ENCODE peak calls at places on chromosomes 7 and 10, in four cellular contexts. One of them, this sample, is unnamed.

GRCh38 chr10:72058989-72059842 is 29.1 kb downstream of the SPOCK2 start:
- DNase-seq in head of caudate nucleus: no peak
- DNase-seq in activated T-helper 1 cell treated with anti-CD3 and anti-CD28 coated beads, Interleukin-12 subunit alpha, Interleukin-12 subunit beta, Interleukin-2, Interleukin-4 antibody, amounts not matched to agents 30 ng/mL and 10 ng/mL and 1 ng/mL, durations not matched to agents 14 hours and 24 hours and 36 hours: no peak
- DNase-seq in GM03348: no peak
- DNase-seq in this sample: no peak

GRCh38 chr7:66522518-66522917 is 106.2 kb upstream of the KCTD7 start:
- DNase-seq in head of caudate nucleus: peak
- DNase-seq in activated T-helper 1 cell treated with anti-CD3 and anti-CD28 coated beads, Interleukin-12 subunit alpha, Interleukin-12 subunit beta, Interleukin-2, Interleukin-4 antibody, amounts not matched to agents 30 ng/mL and 10 ng/mL and 1 ng/mL, durations not matched to agents 14 hours and 24 hours and 36 hours: no peak
- DNase-seq in GM03348: peak
- DNase-seq in this sample: no peak

GRCh38 chr10:100654835-100655759 is 90.3 kb upstream of the PAX2 start:
- DNase-seq in head of caudate nucleus: no peak
- DNase-seq in activated T-helper 1 cell treated with anti-CD3 and anti-CD28 coated beads, Interleukin-12 subunit alpha, Interleukin-12 subunit beta, Interleukin-2, Interleukin-4 antibody, amounts not matched to agents 30 ng/mL and 10 ng/mL and 1 ng/mL, durations not matched to agents 14 hours and 24 hours and 36 hours: no peak
- DNase-seq in GM03348: no peak
- DNase-seq in this sample: no peak

GRCh38 chr10:101273736-101274135 is 44.5 kb upstream of the LBX1 start:
- DNase-seq in head of caudate nucleus: no peak
- DNase-seq in activated T-helper 1 cell treated with anti-CD3 and anti-CD28 coated beads, Interleukin-12 subunit alpha, Interleukin-12 subunit beta, Interleukin-2, Interleukin-4 antibody, amounts not matched to agents 30 ng/mL and 10 ng/mL and 1 ng/mL, durations not matched to agents 14 hours and 24 hours and 36 hours: no peak
- DNase-seq in GM03348: no peak
- DNase-seq in this sample: no peak

GRCh38 chr10:712089-712488 is 22.6 kb upstream of the DIP2C start:
- DNase-seq in head of caudate nucleus: no peak
- DNase-seq in activated T-helper 1 cell treated with anti-CD3 and anti-CD28 coated beads, Interleukin-12 subunit alpha, Interleukin-12 subunit beta, Interleukin-2, Interleukin-4 antibody, amounts not matched to agents 30 ng/mL and 10 ng/mL and 1 ng/mL, durations not matched to agents 14 hours and 24 hours and 36 hours: no peak
- DNase-seq in GM03348: no peak
- DNase-seq in this sample: no peak

GRCh38 chr7:159060440-159060839 is 84.2 kb downstream of the VIPR2 start:
- DNase-seq in head of caudate nucleus: no peak
- DNase-seq in activated T-helper 1 cell treated with anti-CD3 and anti-CD28 coated beads, Interleukin-12 subunit alpha, Interleukin-12 subunit beta, Interleukin-2, Interleukin-4 antibody, amounts not matched to agents 30 ng/mL and 10 ng/mL and 1 ng/mL, durations not matched to agents 14 hours and 24 hours and 36 hours: no peak
- DNase-seq in GM03348: no peak
- DNase-seq in this sample: no peak

GRCh38 chr7:13017881-13018280 is 330.4 kb downstream of the ARL4A start:
- DNase-seq in head of caudate nucleus: no peak
- DNase-seq in activated T-helper 1 cell treated with anti-CD3 and anti-CD28 coated beads, Interleukin-12 subunit alpha, Interleukin-12 subunit beta, Interleukin-2, Interleukin-4 antibody, amounts not matched to agents 30 ng/mL and 10 ng/mL and 1 ng/mL, durations not matched to agents 14 hours and 24 hours and 36 hours: no peak
- DNase-seq in GM03348: no peak
- DNase-seq in this sample: no peak

GRCh38 chr7:6403907-6404306 is 43.8 kb downstream of the DAGLB start:
- DNase-seq in head of caudate nucleus: no peak
- DNase-seq in activated T-helper 1 cell treated with anti-CD3 and anti-CD28 coated beads, Interleukin-12 subunit alpha, Interleukin-12 subunit beta, Interleukin-2, Interleukin-4 antibody, amounts not matched to agents 30 ng/mL and 10 ng/mL and 1 ng/mL, durations not matched to agents 14 hours and 24 hours and 36 hours: no peak
- DNase-seq in GM03348: no peak
- DNase-seq in this sample: no peak

GRCh38 chr10:95281206-95281605 is 9.6 kb downstream of the PDLIM1 start:
- DNase-seq in head of caudate nucleus: no peak
- DNase-seq in activated T-helper 1 cell treated with anti-CD3 and anti-CD28 coated beads, Interleukin-12 subunit alpha, Interleukin-12 subunit beta, Interleukin-2, Interleukin-4 antibody, amounts not matched to agents 30 ng/mL and 10 ng/mL and 1 ng/mL, durations not matched to agents 14 hours and 24 hours and 36 hours: no peak
- DNase-seq in GM03348: no peak
- DNase-seq in this sample: no peak

GRCh38 chr10:47055386-47056382 is 144.5 kb downstream of the PTPN20 start:
- DNase-seq in head of caudate nucleus: no peak
- DNase-seq in activated T-helper 1 cell treated with anti-CD3 and anti-CD28 coated beads, Interleukin-12 subunit alpha, Interleukin-12 subunit beta, Interleukin-2, Interleukin-4 antibody, amounts not matched to agents 30 ng/mL and 10 ng/mL and 1 ng/mL, durations not matched to agents 14 hours and 24 hours and 36 hours: no peak
- DNase-seq in GM03348: no peak
- DNase-seq in this sample: no peak

GRCh38 chr7:156308976-156309620 is 331.5 kb upstream of the RNF32 start:
- DNase-seq in head of caudate nucleus: peak
- DNase-seq in activated T-helper 1 cell treated with anti-CD3 and anti-CD28 coated beads, Interleukin-12 subunit alpha, Interleukin-12 subunit beta, Interleukin-2, Interleukin-4 antibody, amounts not matched to agents 30 ng/mL and 10 ng/mL and 1 ng/mL, durations not matched to agents 14 hours and 24 hours and 36 hours: no peak
- DNase-seq in GM03348: no peak
- DNase-seq in this sample: no peak

GRCh38 chr10:11846542-11846941 is 23.4 kb downstream of the PROSER2 start:
- DNase-seq in head of caudate nucleus: no peak
- DNase-seq in activated T-helper 1 cell treated with anti-CD3 and anti-CD28 coated beads, Interleukin-12 subunit alpha, Interleukin-12 subunit beta, Interleukin-2, Interleukin-4 antibody, amounts not matched to agents 30 ng/mL and 10 ng/mL and 1 ng/mL, durations not matched to agents 14 hours and 24 hours and 36 hours: no peak
- DNase-seq in GM03348: no peak
- DNase-seq in this sample: no peak

GRCh38 chr10:131937832-131938231 is 37.0 kb downstream of the PPP2R2D start:
- DNase-seq in head of caudate nucleus: no peak
- DNase-seq in activated T-helper 1 cell treated with anti-CD3 and anti-CD28 coated beads, Interleukin-12 subunit alpha, Interleukin-12 subunit beta, Interleukin-2, Interleukin-4 antibody, amounts not matched to agents 30 ng/mL and 10 ng/mL and 1 ng/mL, durations not matched to agents 14 hours and 24 hours and 36 hours: no peak
- DNase-seq in GM03348: no peak
- DNase-seq in this sample: no peak

GRCh38 chr10:71132321-71132810 is 80.0 kb upstream of the UNC5B start:
- DNase-seq in head of caudate nucleus: no peak
- DNase-seq in activated T-helper 1 cell treated with anti-CD3 and anti-CD28 coated beads, Interleukin-12 subunit alpha, Interleukin-12 subunit beta, Interleukin-2, Interleukin-4 antibody, amounts not matched to agents 30 ng/mL and 10 ng/mL and 1 ng/mL, durations not matched to agents 14 hours and 24 hours and 36 hours: no peak
- DNase-seq in GM03348: no peak
- DNase-seq in this sample: no peak

GRCh38 chr7:140533394-140533872 is 54.1 kb upstream of the MKRN1 start:
- DNase-seq in head of caudate nucleus: no peak
- DNase-seq in activated T-helper 1 cell treated with anti-CD3 and anti-CD28 coated beads, Interleukin-12 subunit alpha, Interleukin-12 subunit beta, Interleukin-2, Interleukin-4 antibody, amounts not matched to agents 30 ng/mL and 10 ng/mL and 1 ng/mL, durations not matched to agents 14 hours and 24 hours and 36 hours: no peak
- DNase-seq in GM03348: no peak
- DNase-seq in this sample: no peak

GRCh38 chr10:26439436-26440090 is 1.4 kb downstream of the APBB1IP start:
- DNase-seq in head of caudate nucleus: no peak
- DNase-seq in activated T-helper 1 cell treated with anti-CD3 and anti-CD28 coated beads, Interleukin-12 subunit alpha, Interleukin-12 subunit beta, Interleukin-2, Interleukin-4 antibody, amounts not matched to agents 30 ng/mL and 10 ng/mL and 1 ng/mL, durations not matched to agents 14 hours and 24 hours and 36 hours: no peak
- DNase-seq in GM03348: peak
- DNase-seq in this sample: no peak

GRCh38 chr10:79929409-79929904 is 19.4 kb downstream of the SFTPD start:
- DNase-seq in head of caudate nucleus: peak
- DNase-seq in activated T-helper 1 cell treated with anti-CD3 and anti-CD28 coated beads, Interleukin-12 subunit alpha, Interleukin-12 subunit beta, Interleukin-2, Interleukin-4 antibody, amounts not matched to agents 30 ng/mL and 10 ng/mL and 1 ng/mL, durations not matched to agents 14 hours and 24 hours and 36 hours: peak
- DNase-seq in GM03348: peak
- DNase-seq in this sample: peak

GRCh38 chr7:98990356-98990755 is 112.0 kb downstream of the TRRAP start:
- DNase-seq in head of caudate nucleus: no peak
- DNase-seq in activated T-helper 1 cell treated with anti-CD3 and anti-CD28 coated beads, Interleukin-12 subunit alpha, Interleukin-12 subunit beta, Interleukin-2, Interleukin-4 antibody, amounts not matched to agents 30 ng/mL and 10 ng/mL and 1 ng/mL, durations not matched to agents 14 hours and 24 hours and 36 hours: no peak
- DNase-seq in GM03348: no peak
- DNase-seq in this sample: no peak

GRCh38 chr10:73076361-73077183 is 20.1 kb downstream of the P4HA1 start:
- DNase-seq in head of caudate nucleus: peak
- DNase-seq in activated T-helper 1 cell treated with anti-CD3 and anti-CD28 coated beads, Interleukin-12 subunit alpha, Interleukin-12 subunit beta, Interleukin-2, Interleukin-4 antibody, amounts not matched to agents 30 ng/mL and 10 ng/mL and 1 ng/mL, durations not matched to agents 14 hours and 24 hours and 36 hours: no peak
- DNase-seq in GM03348: peak
- DNase-seq in this sample: no peak

GRCh38 chr7:43211276-43211675 is 98.8 kb downstream of the HECW1 start:
- DNase-seq in head of caudate nucleus: no peak
- DNase-seq in activated T-helper 1 cell treated with anti-CD3 and anti-CD28 coated beads, Interleukin-12 subunit alpha, Interleukin-12 subunit beta, Interleukin-2, Interleukin-4 antibody, amounts not matched to agents 30 ng/mL and 10 ng/mL and 1 ng/mL, durations not matched to agents 14 hours and 24 hours and 36 hours: no peak
- DNase-seq in GM03348: no peak
- DNase-seq in this sample: no peak

GRCh38 chr7:151080091-151080521 is 503 bp downstream of the FASTK start:
- DNase-seq in head of caudate nucleus: peak
- DNase-seq in activated T-helper 1 cell treated with anti-CD3 and anti-CD28 coated beads, Interleukin-12 subunit alpha, Interleukin-12 subunit beta, Interleukin-2, Interleukin-4 antibody, amounts not matched to agents 30 ng/mL and 10 ng/mL and 1 ng/mL, durations not matched to agents 14 hours and 24 hours and 36 hours: no peak
- DNase-seq in GM03348: peak
- DNase-seq in this sample: no peak

GRCh38 chr10:97854735-97855134 is 5.1 kb downstream of the GOLGA7B start:
- DNase-seq in head of caudate nucleus: no peak
- DNase-seq in activated T-helper 1 cell treated with anti-CD3 and anti-CD28 coated beads, Interleukin-12 subunit alpha, Interleukin-12 subunit beta, Interleukin-2, Interleukin-4 antibody, amounts not matched to agents 30 ng/mL and 10 ng/mL and 1 ng/mL, durations not matched to agents 14 hours and 24 hours and 36 hours: no peak
- DNase-seq in GM03348: no peak
- DNase-seq in this sample: no peak

GRCh38 chr10:88012627-88013026 is 149.2 kb downstream of the PTEN start:
- DNase-seq in head of caudate nucleus: no peak
- DNase-seq in activated T-helper 1 cell treated with anti-CD3 and anti-CD28 coated beads, Interleukin-12 subunit alpha, Interleukin-12 subunit beta, Interleukin-2, Interleukin-4 antibody, amounts not matched to agents 30 ng/mL and 10 ng/mL and 1 ng/mL, durations not matched to agents 14 hours and 24 hours and 36 hours: no peak
- DNase-seq in GM03348: no peak
- DNase-seq in this sample: no peak

GRCh38 chr10:46547331-46547880 is 9.1 kb downstream of the GPRIN2 start:
- DNase-seq in head of caudate nucleus: no peak
- DNase-seq in activated T-helper 1 cell treated with anti-CD3 and anti-CD28 coated beads, Interleukin-12 subunit alpha, Interleukin-12 subunit beta, Interleukin-2, Interleukin-4 antibody, amounts not matched to agents 30 ng/mL and 10 ng/mL and 1 ng/mL, durations not matched to agents 14 hours and 24 hours and 36 hours: no peak
- DNase-seq in GM03348: no peak
- DNase-seq in this sample: peak

GRCh38 chr10:11773777-11774441 is 31.7 kb downstream of the ECHDC3 start:
- DNase-seq in head of caudate nucleus: no peak
- DNase-seq in activated T-helper 1 cell treated with anti-CD3 and anti-CD28 coated beads, Interleukin-12 subunit alpha, Interleukin-12 subunit beta, Interleukin-2, Interleukin-4 antibody, amounts not matched to agents 30 ng/mL and 10 ng/mL and 1 ng/mL, durations not matched to agents 14 hours and 24 hours and 36 hours: no peak
- DNase-seq in GM03348: no peak
- DNase-seq in this sample: no peak

GRCh38 chr7:123580406-123581161 is 21.0 kb upstream of the ASB15 start:
- DNase-seq in head of caudate nucleus: peak
- DNase-seq in activated T-helper 1 cell treated with anti-CD3 and anti-CD28 coated beads, Interleukin-12 subunit alpha, Interleukin-12 subunit beta, Interleukin-2, Interleukin-4 antibody, amounts not matched to agents 30 ng/mL and 10 ng/mL and 1 ng/mL, durations not matched to agents 14 hours and 24 hours and 36 hours: no peak
- DNase-seq in GM03348: peak
- DNase-seq in this sample: no peak

GRCh38 chr10:8674230-8674629 is 619.7 kb downstream of the GATA3 start:
- DNase-seq in head of caudate nucleus: no peak
- DNase-seq in activated T-helper 1 cell treated with anti-CD3 and anti-CD28 coated beads, Interleukin-12 subunit alpha, Interleukin-12 subunit beta, Interleukin-2, Interleukin-4 antibody, amounts not matched to agents 30 ng/mL and 10 ng/mL and 1 ng/mL, durations not matched to agents 14 hours and 24 hours and 36 hours: no peak
- DNase-seq in GM03348: no peak
- DNase-seq in this sample: no peak

GRCh38 chr7:126804604-126805003 is 448.1 kb downstream of the GRM8 start:
- DNase-seq in head of caudate nucleus: no peak
- DNase-seq in activated T-helper 1 cell treated with anti-CD3 and anti-CD28 coated beads, Interleukin-12 subunit alpha, Interleukin-12 subunit beta, Interleukin-2, Interleukin-4 antibody, amounts not matched to agents 30 ng/mL and 10 ng/mL and 1 ng/mL, durations not matched to agents 14 hours and 24 hours and 36 hours: no peak
- DNase-seq in GM03348: no peak
- DNase-seq in this sample: no peak

GRCh38 chr7:90232440-90232839 is 12.5 kb upstream of the CFAP69 start:
- DNase-seq in head of caudate nucleus: no peak
- DNase-seq in activated T-helper 1 cell treated with anti-CD3 and anti-CD28 coated beads, Interleukin-12 subunit alpha, Interleukin-12 subunit beta, Interleukin-2, Interleukin-4 antibody, amounts not matched to agents 30 ng/mL and 10 ng/mL and 1 ng/mL, durations not matched to agents 14 hours and 24 hours and 36 hours: no peak
- DNase-seq in GM03348: no peak
- DNase-seq in this sample: no peak

GRCh38 chr7:80346704-80347103 is 165.2 kb downstream of the GNAT3 start:
- DNase-seq in head of caudate nucleus: no peak
- DNase-seq in activated T-helper 1 cell treated with anti-CD3 and anti-CD28 coated beads, Interleukin-12 subunit alpha, Interleukin-12 subunit beta, Interleukin-2, Interleukin-4 antibody, amounts not matched to agents 30 ng/mL and 10 ng/mL and 1 ng/mL, durations not matched to agents 14 hours and 24 hours and 36 hours: no peak
- DNase-seq in GM03348: peak
- DNase-seq in this sample: no peak

GRCh38 chr10:131753336-131753735 is 147.5 kb upstream of the PPP2R2D start:
- DNase-seq in head of caudate nucleus: no peak
- DNase-seq in activated T-helper 1 cell treated with anti-CD3 and anti-CD28 coated beads, Interleukin-12 subunit alpha, Interleukin-12 subunit beta, Interleukin-2, Interleukin-4 antibody, amounts not matched to agents 30 ng/mL and 10 ng/mL and 1 ng/mL, durations not matched to agents 14 hours and 24 hours and 36 hours: no peak
- DNase-seq in GM03348: no peak
- DNase-seq in this sample: no peak

GRCh38 chr10:43218206-43218950 is 48.5 kb downstream of the RASGEF1A start:
- DNase-seq in head of caudate nucleus: peak
- DNase-seq in activated T-helper 1 cell treated with anti-CD3 and anti-CD28 coated beads, Interleukin-12 subunit alpha, Interleukin-12 subunit beta, Interleukin-2, Interleukin-4 antibody, amounts not matched to agents 30 ng/mL and 10 ng/mL and 1 ng/mL, durations not matched to agents 14 hours and 24 hours and 36 hours: no peak
- DNase-seq in GM03348: peak
- DNase-seq in this sample: no peak

GRCh38 chr10:62178568-62178967 is 90.1 kb downstream of the RTKN2 start:
- DNase-seq in head of caudate nucleus: no peak
- DNase-seq in activated T-helper 1 cell treated with anti-CD3 and anti-CD28 coated beads, Interleukin-12 subunit alpha, Interleukin-12 subunit beta, Interleukin-2, Interleukin-4 antibody, amounts not matched to agents 30 ng/mL and 10 ng/mL and 1 ng/mL, durations not matched to agents 14 hours and 24 hours and 36 hours: no peak
- DNase-seq in GM03348: no peak
- DNase-seq in this sample: no peak